ENCODE peak calls at places on chromosomes 7 and 10, in four cellular contexts. O, H, A and Y are unnamed samples.

GRCh38 chr10:23437987-23438546 is 808 bp upstream of the OTUD1 start:
- DNase-seq in O (peak), H (no peak), A (no peak), Y (no peak)

GRCh38 chr7:131527462-131527861 is 29.0 kb downstream of the PODXL start:
- DNase-seq in O (no peak), H (no peak), A (no peak), Y (no peak)

GRCh38 chr7:115678049-115678982 is 352.2 kb downstream of the TFEC start:
- DNase-seq in O (no peak), H (no peak), A (no peak), Y (no peak)

GRCh38 chr10:130430291-130430690 is 294.1 kb downstream of the GLRX3 start:
- DNase-seq in O (no peak), H (no peak), A (no peak), Y (no peak)

GRCh38 chr7:79332091-79332490 is 121.4 kb downstream of the MAGI2 start:
- DNase-seq in O (no peak), H (no peak), A (no peak), Y (no peak)

GRCh38 chr7:45924283-45924682 is 3.2 kb upstream of the IGFBP3 start:
- DNase-seq in O (no peak), H (no peak), A (no peak), Y (no peak)

GRCh38 chr10:88848499-88848898 is 3.1 kb downstream of the ANKRD22 start:
- DNase-seq in O (no peak), H (no peak), A (no peak), Y (no peak)

GRCh38 chr10:46282460-46283216 is 4.2 kb upstream of the ANTXRL start:
- DNase-seq in O (peak), H (peak), A (peak), Y (peak)

GRCh38 chr7:100369105-100369504 is 4.2 kb upstream of the PILRA start:
- DNase-seq in O (no peak), H (no peak), A (no peak), Y (peak)

GRCh38 chr7:3673524-3673923 is 372.5 kb downstream of the SDK1 start:
- DNase-seq in O (peak), H (peak), A (peak), Y (peak)

GRCh38 chr7:108340856-108341411 is 115.3 kb downstream of the NRCAM start:
- DNase-seq in O (no peak), H (no peak), A (no peak), Y (no peak)

GRCh38 chr7:129914536-129915272 is 38.1 kb downstream of the UBE2H start:
- DNase-seq in O (no peak), H (no peak), A (no peak), Y (no peak)

GRCh38 chr10:3452683-3453388 is 280.3 kb upstream of the PITRM1 start:
- DNase-seq in O (no peak), H (no peak), A (no peak), Y (no peak)

GRCh38 chr7:133253522-133253882 is 624 bp downstream of the EXOC4 start:
- DNase-seq in O (peak), H (peak), A (peak), Y (no peak)

GRCh38 chr7:29304756-29305155 is 110.2 kb downstream of the CHN2 start:
- DNase-seq in O (no peak), H (no peak), A (no peak), Y (no peak)

GRCh38 chr10:113953505-113954272 is 90.0 kb upstream of the ADRB1 start:
- DNase-seq in O (no peak), H (no peak), A (no peak), Y (no peak)

GRCh38 chr10:55233505-55233904 is 432.5 kb upstream of the PCDH15 start:
- DNase-seq in O (no peak), H (no peak), A (no peak), Y (no peak)

GRCh38 chr10:117555017-117555416 is 12.5 kb downstream of the EMX2 start:
- DNase-seq in O (no peak), H (no peak), A (no peak), Y (no peak)

GRCh38 chr10:114684085-114684821 is 26.2 kb upstream of the ABLIM1 start:
- DNase-seq in O (no peak), H (no peak), A (no peak), Y (peak)

GRCh38 chr10:24382979-24383663 is 174.2 kb downstream of the KIAA1217 start:
- DNase-seq in O (no peak), H (peak), A (no peak), Y (no peak)

GRCh38 chr7:81499262-81500116 is 270.4 kb downstream of the HGF start:
- DNase-seq in O (peak), H (peak), A (no peak), Y (peak)

GRCh38 chr7:130383187-130383980 is 3.1 kb downstream of the CPA1 start:
- DNase-seq in O (no peak), H (no peak), A (no peak), Y (no peak)

GRCh38 chr10:91103384-91104184 is 116.9 kb upstream of the PCGF5 start:
- DNase-seq in O (no peak), H (peak), A (no peak), Y (no peak)

GRCh38 chr10:125226823-125227222 is 66.5 kb upstream of the CTBP2 start:
- DNase-seq in O (no peak), H (no peak), A (no peak), Y (no peak)

GRCh38 chr7:127667017-127667670 is 15.2 kb downstream of the SND1 start:
- DNase-seq in O (no peak), H (no peak), A (no peak), Y (no peak)

GRCh38 chr10:91556691-91557529 is 76.0 kb downstream of the PPP1R3C start:
- DNase-seq in O (no peak), H (no peak), A (no peak), Y (no peak)

GRCh38 chr7:139362302-139362701 is 2.6 kb downstream of the LUC7L2 start:
- DNase-seq in O (peak), H (no peak), A (no peak), Y (no peak)

GRCh38 chr7:21911341-21911875 is 34.3 kb downstream of the CDCA7L start:
- DNase-seq in O (no peak), H (no peak), A (no peak), Y (no peak)

GRCh38 chr7:69464035-69464434 is 134.2 kb upstream of the AUTS2 start:
- DNase-seq in O (no peak), H (no peak), A (no peak), Y (no peak)

GRCh38 chr7:113873554-113874151 is 45.2 kb downstream of the PPP1R3A start:
- DNase-seq in O (no peak), H (no peak), A (no peak), Y (no peak)

GRCh38 chr10:21518629-21519321 is 6.7 kb downstream of the SKIDA1 start:
- DNase-seq in O (peak), H (no peak), A (no peak), Y (no peak)

GRCh38 chr10:117448840-117449239 is 73.6 kb upstream of the PDZD8 start:
- DNase-seq in O (no peak), H (no peak), A (no peak), Y (no peak)

GRCh38 chr10:95447733-95448132 is 113.4 kb downstream of the SORBS1 start:
- DNase-seq in O (no peak), H (no peak), A (no peak), Y (no peak)

GRCh38 chr7:12630615-12630884 is 56.9 kb upstream of the ARL4A start:
- DNase-seq in O (no peak), H (no peak), A (no peak), Y (no peak)

GRCh38 chr7:5282464-5283316 is at the start of gene SLC29A4:
- DNase-seq in O (peak), H (no peak), A (peak), Y (peak)

GRCh38 chr7:127392182-127392565 is 334 bp downstream of the ZNF800 start:
- DNase-seq in O (peak), H (peak), A (peak), Y (peak)

GRCh38 chr10:21402606-21403083 is 122.8 kb downstream of the SKIDA1 start:
- DNase-seq in O (no peak), H (no peak), A (no peak), Y (no peak)

GRCh38 chr10:4848341-4849041 is 22.5 kb downstream of the AKR1E2 start:
- DNase-seq in O (no peak), H (no peak), A (no peak), Y (no peak)

GRCh38 chr10:74039561-74040145 is 41.7 kb downstream of the VCL start:
- DNase-seq in O (no peak), H (no peak), A (no peak), Y (peak)